ENCODE peak calls at places on chromosomes 3 and 15, in nine cellular contexts. V is progenitor cell of endocrine pancreas; A is activated T-helper 1 cell treated with anti-CD3 and anti-CD28 coated beads, Interleukin-2, amount 50 U/mL, for 16 hours; X is activated CD8-positive, alpha-beta memory T cell treated with anti-CD3 and anti-CD28 coated beads for 24 hours; T is HTR-8/SVneo; Y is A549; G is cardiac fibroblast; D is heart right ventricle; L is iris pigment epithelial cell. B is an unnamed sample.

GRCh38 chr3:105821433-105821832 is 47.4 kb downstream of the CBLB start:
- DNase-seq in V (no peak), A (no peak), X (no peak), T (no peak), Y (no peak), G (peak; percentile 54), D (no peak), L (peak; percentile 69), B (no peak)

GRCh38 chr3:130991126-130991525 is 35.5 kb downstream of the ASTE1 start:
- DNase-seq in V (no peak), A (no peak), X (no peak), T (no peak), Y (no peak), G (no peak), D (no peak), L (no peak), B (no peak)

GRCh38 chr3:41975421-41976103 is 13.7 kb upstream of the ULK4 start:
- DNase-seq in V (no peak), A (no peak), X (no peak), T (no peak), Y (no peak), G (peak; percentile 38), D (no peak), L (peak; percentile 25), B (no peak)

GRCh38 chr15:71790081-71790480 is 20.3 kb upstream of the NR2E3 start:
- DNase-seq in V (no peak), A (no peak), X (no peak), T (peak; percentile 72), Y (peak; percentile 54), G (peak; percentile 61), D (no peak), L (peak; percentile 65), B (no peak)

GRCh38 chr3:157595259-157595658 is 92.0 kb upstream of the VEPH1 start:
- DNase-seq in V (no peak), A (no peak), X (no peak), T (no peak), Y (no peak), G (no peak), D (no peak), L (no peak), B (no peak)

GRCh38 chr3:160038862-160039562 is 50.4 kb downstream of the IL12A start:
- DNase-seq in V (peak; percentile 20), A (no peak), X (no peak), T (no peak), Y (no peak), G (no peak), D (peak; percentile 15), L (peak; percentile 9), B (no peak)

GRCh38 chr15:31085359-31085758 is 16.2 kb downstream of the TRPM1 start:
- DNase-seq in V (no peak), A (no peak), X (no peak), T (no peak), Y (no peak), G (no peak), D (no peak), L (no peak), B (no peak)

GRCh38 chr15:36961956-36962355 is 138.4 kb downstream of the MEIS2 start:
- DNase-seq in V (no peak), A (no peak), X (no peak), T (no peak), Y (no peak), G (peak; percentile 27), D (no peak), L (peak; percentile 6), B (no peak)

GRCh38 chr3:139353920-139354556 is 10.2 kb downstream of the MRPS22 start:
- DNase-seq in V (no peak), A (no peak), X (no peak), T (peak; percentile 43), Y (peak; percentile 66), G (peak; percentile 75), D (no peak), L (peak; percentile 74), B (peak; percentile 84)

GRCh38 chr15:100918034-100918689 is 995 bp upstream of the LRRK1 start:
- DNase-seq in V (peak; percentile 73), A (peak; percentile 19), X (peak; percentile 88), T (peak; percentile 88), Y (peak; percentile 92), G (peak; percentile 79), D (peak; percentile 80), L (peak; percentile 75), B (no peak)

GRCh38 chr15:35533130-35534110 is 12.5 kb downstream of the DPH6 start:
- DNase-seq in V (no peak), A (no peak), X (no peak), T (no peak), Y (no peak), G (peak; percentile 63), D (no peak), L (peak; percentile 39), B (no peak)

GRCh38 chr15:100021653-100022052 is 288.4 kb upstream of the LYSMD4 start:
- DNase-seq in V (no peak), A (no peak), X (no peak), T (no peak), Y (no peak), G (no peak), D (peak; percentile 37), L (no peak), B (no peak)

GRCh38 chr3:171758109-171758508 is 52.2 kb downstream of the PLD1 start:
- DNase-seq in V (no peak), A (no peak), X (no peak), T (no peak), Y (no peak), G (no peak), D (no peak), L (no peak), B (no peak)

GRCh38 chr15:68411276-68411675 is 20.7 kb downstream of the ITGA11 start:
- DNase-seq in V (no peak), A (no peak), X (peak; percentile 33), T (no peak), Y (no peak), G (no peak), D (no peak), L (no peak), B (no peak)

GRCh38 chr15:34023932-34024331 is 15.1 kb downstream of the AVEN start:
- DNase-seq in V (no peak), A (no peak), X (no peak), T (no peak), Y (no peak), G (peak; percentile 36), D (no peak), L (peak; percentile 62), B (no peak)

GRCh38 chr15:89483079-89483478 is 13.3 kb downstream of the RHCG start:
- DNase-seq in V (no peak), A (no peak), X (no peak), T (no peak), Y (no peak), G (no peak), D (no peak), L (no peak), B (no peak)

GRCh38 chr3:164155386-164155785 is 922.9 kb downstream of the SI start:
- DNase-seq in V (no peak), A (no peak), X (no peak), T (no peak), Y (no peak), G (no peak), D (no peak), L (no peak), B (peak; percentile 47)